ENCODE peak calls at places on chromosomes 12 and 14, in six cellular contexts. L is A549, G is psoas muscle, W is NCI-H460, Q is endothelial cell of umbilical vein, P is neural crest cell. T is an unnamed sample.

GRCh38 chr14:69713127-69713800 is 53.7 kb upstream of the SRSF5 start:
- DNase-seq in G (no peak), W (no peak), P (no peak), L (no peak), Q (peak; percentile 62), T (peak; percentile 82)

GRCh38 chr14:46344327-46344937 is 307.1 kb downstream of the RPL10L start:
- DNase-seq in G (no peak), L (peak; percentile 31), W (peak; percentile 17), P (peak; percentile 2), Q (peak; percentile 60), T (peak; percentile 7)

GRCh38 chr12:78719721-78720120 is 144.9 kb upstream of the SYT1 start:
- DNase-seq in W (no peak), L (no peak), G (no peak), Q (no peak), P (no peak), T (no peak)

GRCh38 chr12:127393460-127393859 is 873.5 kb upstream of the TMEM132C start:
- DNase-seq in L (no peak), Q (no peak), W (no peak), G (no peak), P (no peak), T (no peak)

GRCh38 chr14:51962678-51963077 is 26.7 kb upstream of the RTRAF start:
- DNase-seq in P (no peak), Q (peak; percentile 49), L (no peak), G (no peak), W (no peak), T (no peak)

GRCh38 chr12:106883421-106883820 is 72.3 kb upstream of the TMEM263 start:
- DNase-seq in W (no peak), G (no peak), L (no peak), Q (no peak), P (no peak), T (peak; percentile 65)

GRCh38 chr14:24067133-24068082 is 4.0 kb upstream of the CPNE6 start:
- DNase-seq in Q (no peak), L (no peak), P (no peak), W (no peak), G (no peak), T (no peak)

GRCh38 chr12:103793512-103794045 is 47.5 kb downstream of the NT5DC3 start:
- DNase-seq in G (no peak), Q (no peak), W (no peak), L (no peak), P (no peak), T (no peak)

GRCh38 chr14:52069617-52070431 is 965 bp upstream of the NID2 start:
- DNase-seq in W (no peak), L (no peak), P (no peak), Q (no peak), G (peak; percentile 39), T (peak; percentile 70)

GRCh38 chr12:102564026-102564425 is 83.7 kb upstream of the IGF1 start:
- DNase-seq in W (no peak), P (no peak), G (no peak), L (no peak), Q (no peak), T (no peak)

GRCh38 chr12:79552186-79552585 is 138.6 kb downstream of the PAWR start:
- DNase-seq in G (no peak), P (no peak), W (no peak), Q (peak; percentile 58), L (no peak), T (no peak)

GRCh38 chr14:21093769-21094681 is 4.4 kb downstream of the ZNF219 start:
- DNase-seq in P (peak; percentile 65), G (no peak), W (no peak), Q (no peak), L (no peak), T (no peak)

GRCh38 chr12:46446645-46447044 is 74.1 kb upstream of the SLC38A2 start:
- DNase-seq in P (no peak), Q (peak; percentile 76), G (no peak), W (no peak), L (no peak), T (no peak)

GRCh38 chr14:104998801-104999200 is 13.2 kb downstream of the CLBA1 start:
- DNase-seq in P (no peak), L (no peak), G (no peak), W (no peak), Q (no peak), T (no peak)

GRCh38 chr14:100889641-100890040 is 13.9 kb downstream of the RTL1 start:
- DNase-seq in W (no peak), Q (no peak), P (no peak), L (no peak), G (no peak), T (no peak)

GRCh38 chr12:100290016-100290415 is 23.0 kb downstream of the SCYL2 start:
- DNase-seq in W (no peak), L (no peak), P (no peak), Q (no peak), G (no peak), T (no peak)

GRCh38 chr14:64663174-64663573 is 41.0 kb upstream of the PLEKHG3 start:
- DNase-seq in W (no peak), P (no peak), G (no peak), L (no peak), Q (peak; percentile 59), T (peak; percentile 77)

GRCh38 chr12:96078281-96078761 is 42.9 kb upstream of the LTA4H start:
- DNase-seq in P (no peak), G (peak; percentile 52), L (no peak), W (no peak), Q (peak; percentile 89), T (no peak)

GRCh38 chr14:54818201-54819133 is 84.2 kb downstream of the GCH1 start:
- DNase-seq in G (no peak), L (no peak), W (no peak), Q (peak; percentile 20), P (no peak), T (peak; percentile 75)

GRCh38 chr14:21526672-21527319 is 650 bp upstream of the SALL2 start:
- DNase-seq in Q (no peak), P (no peak), G (no peak), L (no peak), W (no peak), T (no peak)

GRCh38 chr12:99067171-99067785 is 422.2 kb downstream of the APAF1 start:
- DNase-seq in Q (no peak), P (no peak), L (no peak), G (peak; percentile 14), W (no peak), T (no peak)

GRCh38 chr12:48447755-48448154 is 24.6 kb upstream of the ANP32D start:
- DNase-seq in Q (no peak), L (no peak), P (no peak), W (no peak), G (no peak), T (no peak)

GRCh38 chr14:69246331-69246730 is 13.6 kb upstream of the GALNT16 start:
- DNase-seq in P (no peak), L (no peak), Q (no peak), W (no peak), G (no peak), T (no peak)

GRCh38 chr14:66281036-66281776 is 205.0 kb upstream of the CCDC196 start:
- DNase-seq in L (no peak), W (no peak), G (peak; percentile 16), Q (no peak), P (no peak), T (no peak)

GRCh38 chr14:104974665-104975390 is 3.3 kb downstream of the AHNAK2 start:
- DNase-seq in L (no peak), W (no peak), G (no peak), P (no peak), Q (no peak), T (no peak)

T was measured in myocyte.